ENCODE peak calls at places on chromosomes 6 and 20, in eight cellular contexts. S is K562, F is breast epithelium, J is BE2C, Y is AG04450, M is stomach, N is left lung, U is natural killer cell. T is an unnamed sample.

GRCh38 chr6:92777146-92777740 is 642.1 kb downstream of the EPHA7 start:
- DNase-seq in S (no peak), F (no peak), J (no peak), Y (no peak), M (no peak), N (no peak), U (no peak), T (no peak)

GRCh38 chr6:152642578-152643375 is 5.6 kb upstream of the SYNE1 start:
- DNase-seq in S (no peak), F (no peak), J (peak), Y (no peak), M (peak), N (peak), U (peak), T (peak)

GRCh38 chr6:100257661-100258395 is 206.9 kb downstream of the SIM1 start:
- DNase-seq in S (peak), F (no peak), J (no peak), Y (peak), M (no peak), N (no peak), U (no peak), T (no peak)

GRCh38 chr6:7975764-7976146 is 65.2 kb upstream of the TXNDC5 start:
- DNase-seq in S (no peak), F (peak), J (peak), Y (no peak), M (peak), N (no peak), U (no peak), T (peak)

GRCh38 chr6:28943223-28943556 is 19.4 kb upstream of the TRIM27 start:
- DNase-seq in S (no peak), F (no peak), J (no peak), Y (no peak), M (no peak), N (no peak), U (no peak), T (no peak)

GRCh38 chr6:34227656-34228421 is 8.8 kb upstream of the HMGA1 start:
- DNase-seq in S (no peak), F (no peak), J (no peak), Y (no peak), M (no peak), N (no peak), U (no peak), T (no peak)

GRCh38 chr20:3727333-3728035 is 5.0 kb upstream of the HSPA12B start:
- DNase-seq in S (no peak), F (no peak), J (no peak), Y (no peak), M (no peak), N (no peak), U (no peak), T (no peak)

GRCh38 chr20:10713161-10713560 is 39.4 kb upstream of the JAG1 start:
- DNase-seq in S (no peak), F (no peak), J (no peak), Y (no peak), M (no peak), N (no peak), U (no peak), T (no peak)

GRCh38 chr6:126716012-126716411 is 376.1 kb downstream of the CENPW start:
- DNase-seq in S (no peak), F (no peak), J (no peak), Y (no peak), M (no peak), N (no peak), U (no peak), T (no peak)

GRCh38 chr6:150628908-150629307 is 29.2 kb downstream of the PLEKHG1 start:
- DNase-seq in S (no peak), F (no peak), J (no peak), Y (no peak), M (no peak), N (no peak), U (no peak), T (no peak)

GRCh38 chr6:73262701-73263569 is at the start of gene KHDC1:
- DNase-seq in S (peak), F (no peak), J (peak), Y (peak), M (peak), N (peak), U (peak), T (peak)

GRCh38 chr6:122871079-122871478 is 82.0 kb downstream of the SMPDL3A start:
- DNase-seq in S (no peak), F (no peak), J (no peak), Y (no peak), M (no peak), N (no peak), U (no peak), T (no peak)

GRCh38 chr6:122872311-122872710 is 83.3 kb downstream of the SMPDL3A start:
- DNase-seq in S (no peak), F (no peak), J (no peak), Y (no peak), M (no peak), N (no peak), U (no peak), T (no peak)

GRCh38 chr6:122868137-122868536 is 79.1 kb downstream of the SMPDL3A start:
- DNase-seq in S (no peak), F (no peak), J (no peak), Y (no peak), M (no peak), N (no peak), U (no peak), T (no peak)

GRCh38 chr6:122869437-122870024 is 80.5 kb downstream of the SMPDL3A start:
- DNase-seq in S (peak), F (no peak), J (peak), Y (peak), M (peak), N (no peak), U (no peak), T (peak)
- TF ChIP-seq CTCF in S (peak), F (peak), J (peak), Y (peak), M (peak), N (peak), U (no peak), T (peak)

DNA sequence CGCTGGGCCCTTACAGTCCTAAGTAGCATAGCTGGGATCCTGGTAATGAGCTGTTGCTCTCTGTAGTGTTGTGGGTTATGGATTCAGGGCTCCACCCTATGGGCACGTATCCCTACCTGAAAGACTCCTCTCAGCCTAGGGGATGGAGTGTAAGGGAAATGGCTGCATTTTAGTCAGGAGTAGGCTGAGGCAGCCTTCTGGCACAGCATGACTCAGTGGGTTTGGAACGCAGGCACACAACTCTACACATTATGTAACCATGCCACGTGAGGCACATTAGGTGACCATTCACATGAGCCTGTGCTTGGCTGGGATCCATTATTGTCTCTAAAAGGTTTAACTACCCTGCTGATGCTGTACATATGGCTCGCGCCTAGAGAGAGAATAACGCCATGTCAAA is 27.8 kb downstream of the HDDC2 start:
- DNase-seq in S (no peak), F (peak), J (peak), Y (no peak), M (peak), N (no peak), U (no peak), T (no peak)
- TF ChIP-seq CTCF in S (no peak), F (no peak), J (no peak), Y (no peak), M (no peak), N (no peak), U (no peak), T (no peak)

DNA sequence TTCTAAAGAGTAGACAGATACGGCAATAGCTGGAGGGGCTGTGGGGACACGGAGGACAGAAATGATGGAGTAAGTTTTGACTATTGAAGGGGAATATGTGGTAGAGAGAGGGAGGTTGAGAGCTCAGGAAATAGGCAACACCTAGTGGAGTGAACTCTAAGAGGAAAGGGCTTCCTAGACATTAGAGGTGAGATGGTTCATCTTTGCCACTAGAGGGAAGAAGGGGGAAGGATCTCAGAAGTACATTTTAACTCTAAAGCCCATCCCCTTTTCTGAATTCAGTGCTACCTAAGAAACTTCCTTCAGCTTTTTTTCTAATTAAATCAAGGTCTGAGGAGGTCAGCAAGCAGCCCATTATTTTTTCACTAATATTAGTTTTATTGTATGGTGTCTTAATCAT is 689.4 kb upstream of the MAP3K7 start:
- DNase-seq in S (no peak), F (no peak), J (no peak), Y (no peak), M (no peak), N (no peak), U (no peak), T (no peak)
- TF ChIP-seq CTCF in S (no peak), F (no peak), J (peak), Y (peak), M (no peak), N (no peak), U (no peak), T (peak)

GRCh38 chr6:56710967-56711366 is 68.3 kb upstream of the DST start:
- DNase-seq in S (no peak), F (no peak), J (no peak), Y (no peak), M (no peak), N (no peak), U (no peak), T (no peak)
- TF ChIP-seq CTCF in S (no peak), F (no peak), J (no peak), Y (no peak), M (no peak), N (no peak), U (no peak), T (no peak)

DNA sequence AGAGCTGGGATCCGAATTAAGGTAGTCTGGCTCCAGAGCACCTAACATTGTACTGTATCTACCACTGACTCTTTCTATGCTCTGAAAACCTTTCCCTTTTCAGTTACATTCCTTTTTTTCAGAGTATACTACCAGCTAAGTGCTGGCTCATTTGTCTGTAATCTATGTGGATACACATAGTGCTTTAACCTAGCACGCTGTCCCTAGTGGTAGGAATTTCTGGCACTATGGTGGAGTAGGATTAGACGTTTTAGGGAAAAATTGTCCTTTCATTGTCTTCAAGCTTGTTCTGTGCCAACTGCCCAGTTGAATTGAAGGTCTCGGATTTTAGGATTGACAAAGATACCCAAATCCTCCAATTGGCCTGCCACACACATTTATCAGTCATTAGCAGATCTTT is 259.1 kb upstream of the FERMT1 start:
- DNase-seq in S (no peak), F (no peak), J (no peak), Y (peak), M (no peak), N (no peak), U (no peak), T (no peak)
- TF ChIP-seq CTCF in S (no peak), F (no peak), J (peak), Y (peak), M (peak), N (no peak), U (no peak), T (no peak)

GRCh38 chr6:35757461-35758123 is 18.8 kb upstream of the CLPSL2 start:
- DNase-seq in S (peak), F (no peak), J (no peak), Y (no peak), M (no peak), N (no peak), U (no peak), T (peak)
- TF ChIP-seq CTCF in S (peak), F (no peak), J (peak), Y (peak), M (no peak), N (no peak), U (no peak), T (peak)

GRCh38 chr6:1298768-1299167 is 13.1 kb upstream of the FOXQ1 start:
- DNase-seq in S (no peak), F (no peak), J (no peak), Y (no peak), M (no peak), N (no peak), U (no peak), T (no peak)

GRCh38 chr6:1296079-1296478 is 15.8 kb upstream of the FOXQ1 start:
- DNase-seq in S (no peak), F (no peak), J (no peak), Y (no peak), M (no peak), N (no peak), U (no peak), T (no peak)

GRCh38 chr6:1295420-1295819 is 16.5 kb upstream of the FOXQ1 start:
- DNase-seq in S (no peak), F (no peak), J (no peak), Y (no peak), M (no peak), N (no peak), U (no peak), T (no peak)

GRCh38 chr6:1297746-1298145 is 14.2 kb upstream of the FOXQ1 start:
- DNase-seq in S (no peak), F (no peak), J (no peak), Y (no peak), M (no peak), N (no peak), U (no peak), T (no peak)

DNA sequence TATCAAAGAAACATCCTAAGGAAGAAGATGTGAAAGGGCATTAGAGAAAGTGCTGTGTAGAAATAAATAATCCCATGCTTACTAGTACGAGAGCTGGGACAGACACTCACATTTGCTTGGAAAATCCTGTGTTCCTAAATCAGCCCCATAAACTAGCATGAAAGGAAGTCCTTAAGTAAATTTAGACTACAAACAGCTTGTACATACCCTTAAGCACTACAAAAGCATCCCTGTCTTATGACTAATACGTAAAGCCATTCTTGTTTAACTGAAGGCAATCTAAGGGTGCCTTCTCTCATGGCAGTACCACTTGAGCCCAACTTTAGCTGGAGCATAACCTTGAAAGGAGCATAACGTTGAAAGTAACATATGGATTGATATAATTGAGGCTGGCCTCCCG is 15.4 kb upstream of the FOXQ1 start:
- DNase-seq in S (no peak), F (no peak), J (no peak), Y (no peak), M (no peak), N (no peak), U (no peak), T (no peak)
- TF ChIP-seq CTCF in S (no peak), F (no peak), J (no peak), Y (no peak), M (no peak), N (no peak), U (no peak), T (no peak)

DNA sequence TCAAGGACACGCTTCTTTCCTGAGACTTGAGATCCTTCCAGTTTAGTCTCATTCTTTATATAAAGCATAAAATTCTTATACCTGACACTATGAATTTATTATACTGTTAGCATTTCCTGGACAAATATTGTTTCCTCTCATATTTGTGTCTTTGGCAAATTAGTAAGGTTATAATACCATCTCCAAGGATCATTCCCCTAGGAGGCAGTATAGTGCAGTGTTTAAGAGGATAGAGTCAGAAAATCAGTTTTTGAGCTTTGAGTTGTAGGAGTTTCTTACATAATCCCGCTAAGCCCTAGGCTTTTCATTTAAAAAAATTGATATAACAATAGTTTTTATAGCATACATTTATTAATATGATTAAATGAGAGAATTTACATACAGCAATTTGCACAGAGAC is 510.8 kb downstream of the TENT5A start:
- DNase-seq in S (no peak), F (no peak), J (no peak), Y (peak), M (no peak), N (no peak), U (no peak), T (no peak)
- TF ChIP-seq CTCF in S (no peak), F (no peak), J (peak), Y (peak), M (no peak), N (no peak), U (no peak), T (no peak)

GRCh38 chr20:45892049-45892816 is 1.1 kb downstream of the CTSA start:
- DNase-seq in S (peak), F (no peak), J (no peak), Y (no peak), M (peak), N (peak), U (no peak), T (no peak)
- TF ChIP-seq CTCF in S (peak), F (no peak), J (no peak), Y (peak), M (no peak), N (no peak), U (no peak), T (no peak)

DNA sequence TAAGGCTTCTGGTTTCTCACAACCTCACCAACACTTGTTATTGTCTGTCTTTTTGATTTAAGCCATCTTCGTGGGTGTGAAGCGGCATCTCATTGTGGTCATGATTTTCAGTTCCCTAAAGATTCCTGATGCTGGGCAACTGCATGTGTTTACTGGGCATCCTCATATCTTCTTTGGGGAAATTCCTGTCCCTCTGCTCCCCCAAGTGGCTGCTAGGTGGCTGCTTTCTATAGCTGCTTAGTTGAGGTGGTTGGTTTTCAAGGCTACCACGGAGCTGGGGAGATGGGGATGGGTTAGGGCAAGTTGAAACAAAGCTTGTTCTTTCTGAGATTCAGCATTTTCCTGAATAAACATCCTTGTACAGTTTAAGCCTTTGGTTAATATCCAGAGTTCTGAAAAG is 403.9 kb upstream of the SULF2 start:
- DNase-seq in S (no peak), F (no peak), J (no peak), Y (no peak), M (no peak), N (no peak), U (no peak), T (no peak)
- TF ChIP-seq CTCF in S (peak), F (peak), J (peak), Y (peak), M (no peak), N (no peak), U (no peak), T (no peak)

T was measured in activated CD8-positive, alpha-beta T cell treated with anti-CD3 and anti-CD28 coated beads for 36 hours.